ENCODE peak calls at places on chromosomes 3 and 15, in four cellular contexts. B, Q, N and X are unnamed samples.

GRCh38 chr15:82105458-82106205 is 59.8 kb upstream of the MEX3B start:
- DNase-seq in Q (no peak), N (peak), B (peak), X (peak)

GRCh38 chr15:68431792-68432401 is at the start of gene ITGA11:
- DNase-seq in B (peak), Q (peak), N (no peak), X (peak)

GRCh38 chr15:64464271-64465005 is 4.1 kb downstream of the ZNF609 start:
- DNase-seq in B (no peak), N (no peak), Q (peak), X (no peak)

GRCh38 chr3:159796744-159797143 is 191.9 kb upstream of the IL12A start:
- DNase-seq in B (peak), N (no peak), Q (no peak), X (peak)

GRCh38 chr3:43055393-43055792 is 50.5 kb downstream of the POMGNT2 start:
- DNase-seq in Q (no peak), B (no peak), N (no peak), X (no peak)

GRCh38 chr3:64161481-64161952 is 63.7 kb downstream of the PRICKLE2 start:
- DNase-seq in N (no peak), B (peak), Q (peak), X (peak)

GRCh38 chr3:72234394-72234793 is 449.4 kb upstream of the PROK2 start:
- DNase-seq in N (peak), Q (no peak), B (peak), X (peak)

GRCh38 chr3:29385056-29385455 is 104.2 kb downstream of the RBMS3 start:
- DNase-seq in B (no peak), N (no peak), Q (no peak), X (no peak)

GRCh38 chr3:140537075-140537474 is 140.8 kb upstream of the TRIM42 start:
- DNase-seq in N (no peak), B (no peak), Q (no peak), X (no peak)

GRCh38 chr3:129064969-129065726 is 4.6 kb downstream of the GP9 start:
- DNase-seq in B (no peak), N (no peak), Q (no peak), X (no peak)

GRCh38 chr3:96319176-96319575 is 495.2 kb upstream of the EPHA6 start:
- DNase-seq in Q (no peak), N (no peak), B (no peak), X (no peak)

GRCh38 chr15:86892774-86893449 is 813.2 kb downstream of the AGBL1 start:
- DNase-seq in N (no peak), B (peak), Q (no peak), X (peak)

GRCh38 chr15:80081390-80081789 is 21.9 kb downstream of the ZFAND6 start:
- DNase-seq in Q (no peak), B (no peak), N (no peak), X (no peak)

GRCh38 chr15:58546635-58547627 is 115.1 kb downstream of the LIPC start:
- DNase-seq in Q (no peak), N (peak), B (peak), X (peak)

GRCh38 chr15:31090741-31091140 is 10.8 kb downstream of the TRPM1 start:
- DNase-seq in B (no peak), N (no peak), Q (no peak), X (no peak)

GRCh38 chr15:30917675-30918074 is 14.0 kb downstream of the FAN1 start:
- DNase-seq in Q (no peak), B (no peak), N (no peak), X (no peak)

DNA sequence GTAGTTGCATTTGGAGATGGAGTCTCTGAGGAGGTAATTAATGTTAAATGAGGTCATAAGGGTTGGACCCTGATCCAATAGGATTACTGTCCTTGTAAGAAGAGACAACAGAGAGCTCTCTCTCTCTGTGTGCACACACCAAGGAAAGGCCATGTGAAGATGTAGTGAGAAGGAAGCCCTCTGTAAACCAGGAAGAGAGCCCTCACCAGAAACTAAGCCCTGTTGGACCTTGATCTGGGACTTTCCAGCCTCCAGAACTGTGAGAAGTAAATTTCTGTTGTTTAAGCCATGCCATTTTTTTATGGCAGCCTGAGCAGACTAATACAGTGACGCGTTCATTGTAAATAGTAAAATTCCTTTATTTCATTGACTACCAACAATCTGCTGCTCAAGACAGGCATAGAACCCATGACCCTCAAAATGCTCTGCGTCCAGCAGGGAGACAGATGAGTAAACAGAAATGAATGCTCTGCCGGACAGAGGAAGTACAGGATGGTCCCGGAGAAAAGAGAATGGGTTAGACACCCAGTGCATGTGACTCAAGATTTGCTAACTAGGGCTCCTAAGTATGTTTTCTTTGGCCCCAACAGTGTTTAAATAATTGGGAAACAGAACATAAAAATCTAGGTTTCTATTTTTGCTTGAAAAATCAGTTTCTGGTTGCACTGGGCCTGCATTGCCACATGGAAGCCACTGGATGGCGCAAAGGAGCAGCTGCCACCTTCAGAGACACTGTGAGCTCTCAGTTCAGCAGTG is 37.9 kb upstream of the TNFAIP8L3 start:
- DNase-seq in Q (no peak), N (no peak), B (peak), X (peak)
- H2AFZ ChIP-seq in Q (no peak), N (no peak), B (peak), X (peak)

GRCh38 chr15:74955017-74955416 is 1.6 kb downstream of the RPP25 start:
- DNase-seq in N (no peak), B (no peak), Q (no peak), X (no peak)
- H3K4me3 ChIP-seq in N (no peak), B (no peak), Q (no peak), X (no peak)

GRCh38 chr3:170740285-170740684 is 129.7 kb downstream of the RPL22L1 start:
- DNase-seq in B (no peak), Q (no peak), N (no peak), X (no peak)

GRCh38 chr3:170740726-170741591 is 129.0 kb downstream of the RPL22L1 start:
- DNase-seq in B (peak), Q (no peak), N (peak), X (peak)

GRCh38 chr3:170738756-170739155 is 131.2 kb downstream of the RPL22L1 start:
- DNase-seq in Q (no peak), B (no peak), N (no peak), X (no peak)

GRCh38 chr3:170739410-170739809 is 130.6 kb downstream of the RPL22L1 start:
- DNase-seq in B (no peak), Q (no peak), N (no peak), X (no peak)

DNA sequence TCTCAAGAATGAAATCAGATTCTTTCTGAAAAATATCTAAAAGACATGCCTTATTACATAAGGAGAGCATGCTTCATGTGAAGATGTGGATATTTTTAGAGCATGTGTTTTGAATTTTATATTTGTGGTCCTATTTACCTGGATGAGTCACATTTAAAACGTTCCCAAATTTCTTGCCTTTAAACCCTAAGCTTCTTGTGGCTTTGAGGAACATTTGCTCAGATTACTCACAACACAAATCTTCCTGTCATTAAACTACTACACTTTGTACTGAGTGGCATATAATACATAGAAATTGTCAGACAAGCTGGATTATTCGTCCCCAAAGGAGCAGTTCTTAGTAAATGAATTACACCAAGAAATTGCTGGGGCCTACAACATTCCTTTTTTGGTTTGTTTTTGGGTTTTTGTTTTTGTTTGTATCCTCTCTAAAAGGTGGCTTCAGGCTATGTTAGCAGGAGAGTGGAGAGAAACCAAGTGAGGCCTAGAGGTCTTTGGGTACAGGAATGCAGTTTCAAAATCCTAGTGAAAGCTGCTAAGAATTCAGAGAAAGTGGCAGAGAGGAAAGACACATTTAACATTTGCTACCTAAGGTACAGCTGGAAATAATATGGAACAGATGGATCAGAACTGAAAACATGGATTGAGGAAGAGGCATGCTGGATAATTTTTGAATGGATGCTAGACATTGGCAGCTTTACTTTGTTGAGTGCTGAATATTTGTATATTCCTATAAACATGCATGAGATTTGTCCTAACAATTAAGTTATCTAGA is 128.1 kb downstream of the RPL22L1 start:
- DNase-seq in N (no peak), Q (no peak), B (peak), X (peak)
- H2AFZ ChIP-seq in N (no peak), Q (no peak), B (no peak), X (no peak)

GRCh38 chr15:101316529-101316928 is 21.5 kb upstream of the SNRPA1 start:
- DNase-seq in N (no peak), Q (no peak), B (no peak), X (no peak)

GRCh38 chr15:101315736-101316135 is 20.7 kb upstream of the SNRPA1 start:
- DNase-seq in B (no peak), Q (no peak), N (no peak), X (no peak)

GRCh38 chr15:101318810-101319200 is 23.8 kb upstream of the SNRPA1 start:
- DNase-seq in B (no peak), Q (no peak), N (no peak), X (no peak)

GRCh38 chr15:101318147-101318809 is 23.2 kb upstream of the SNRPA1 start:
- DNase-seq in N (peak), Q (no peak), B (no peak), X (peak)

DNA sequence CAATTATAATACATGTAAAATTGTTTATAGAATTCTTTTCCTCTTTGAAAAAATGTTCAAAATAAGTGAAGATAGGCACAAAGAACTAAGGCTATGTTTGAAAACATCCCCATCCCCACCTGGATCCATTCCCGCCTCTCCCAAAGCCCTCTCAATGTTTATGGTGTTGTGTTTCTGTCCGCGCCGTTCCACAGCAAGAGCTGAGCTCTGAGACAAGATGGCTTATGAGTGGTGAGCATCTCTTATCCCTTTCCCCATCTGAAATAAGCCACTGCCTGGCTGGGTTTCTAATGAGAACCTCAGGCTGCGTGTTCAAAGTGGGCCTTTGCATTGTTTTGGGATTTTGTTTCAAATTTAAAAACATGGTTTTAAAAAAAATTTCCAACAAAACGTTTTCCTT is 22.4 kb upstream of the SNRPA1 start:
- DNase-seq in B (no peak), N (no peak), Q (no peak), X (no peak)
- H3K4me3 ChIP-seq in B (no peak), N (no peak), Q (no peak), X (no peak)

DNA sequence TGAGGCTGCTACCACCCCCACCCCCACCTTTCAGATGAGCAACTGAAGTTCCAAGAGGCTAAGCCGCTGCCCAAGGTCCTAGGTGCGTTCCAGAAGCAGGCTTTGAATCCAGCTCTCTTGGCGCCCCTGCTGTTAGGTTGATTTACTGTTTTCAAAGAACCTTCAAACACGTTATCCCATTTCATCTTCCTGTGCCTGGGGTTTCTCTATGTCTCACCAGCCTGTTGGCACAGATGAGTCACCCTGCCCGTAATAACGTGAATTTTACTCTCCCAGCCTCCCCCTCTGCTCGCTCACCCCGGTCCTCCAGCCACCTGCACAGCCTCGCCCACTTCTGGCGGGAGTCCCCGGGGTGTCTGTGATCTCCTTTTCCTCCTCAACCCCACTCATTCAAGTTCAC is 13.1 kb upstream of the TSEN2 start:
- DNase-seq in B (peak), N (no peak), Q (no peak), X (peak)
- H2AFZ ChIP-seq in B (peak), N (no peak), Q (no peak), X (no peak)

GRCh38 chr15:99123706-99124451 is 19.0 kb downstream of the SYNM start:
- DNase-seq in B (peak), N (peak), Q (peak), X (peak)
- H3K4me3 ChIP-seq in B (peak), N (no peak), Q (no peak), X (peak)

GRCh38 chr3:130761730-130762311 is 15.2 kb upstream of the PIK3R4 start:
- DNase-seq in B (no peak), Q (peak), N (no peak), X (peak)
- H2AFZ ChIP-seq in B (no peak), Q (peak), N (no peak), X (peak)

GRCh38 chr3:158108596-158108995 is 1.3 kb upstream of the RSRC1 start:
- DNase-seq in Q (no peak), N (no peak), B (no peak), X (no peak)

GRCh38 chr3:158105710-158106438 is at the start of gene SHOX2:
- DNase-seq in Q (peak), N (peak), B (no peak), X (peak)

GRCh38 chr3:158105124-158105709 is 1.0 kb downstream of the SHOX2 start:
- DNase-seq in Q (no peak), B (no peak), N (peak), X (peak)

GRCh38 chr3:158107508-158108095 is 1.4 kb upstream of the SHOX2 start:
- DNase-seq in B (no peak), N (no peak), Q (no peak), X (no peak)

DNA sequence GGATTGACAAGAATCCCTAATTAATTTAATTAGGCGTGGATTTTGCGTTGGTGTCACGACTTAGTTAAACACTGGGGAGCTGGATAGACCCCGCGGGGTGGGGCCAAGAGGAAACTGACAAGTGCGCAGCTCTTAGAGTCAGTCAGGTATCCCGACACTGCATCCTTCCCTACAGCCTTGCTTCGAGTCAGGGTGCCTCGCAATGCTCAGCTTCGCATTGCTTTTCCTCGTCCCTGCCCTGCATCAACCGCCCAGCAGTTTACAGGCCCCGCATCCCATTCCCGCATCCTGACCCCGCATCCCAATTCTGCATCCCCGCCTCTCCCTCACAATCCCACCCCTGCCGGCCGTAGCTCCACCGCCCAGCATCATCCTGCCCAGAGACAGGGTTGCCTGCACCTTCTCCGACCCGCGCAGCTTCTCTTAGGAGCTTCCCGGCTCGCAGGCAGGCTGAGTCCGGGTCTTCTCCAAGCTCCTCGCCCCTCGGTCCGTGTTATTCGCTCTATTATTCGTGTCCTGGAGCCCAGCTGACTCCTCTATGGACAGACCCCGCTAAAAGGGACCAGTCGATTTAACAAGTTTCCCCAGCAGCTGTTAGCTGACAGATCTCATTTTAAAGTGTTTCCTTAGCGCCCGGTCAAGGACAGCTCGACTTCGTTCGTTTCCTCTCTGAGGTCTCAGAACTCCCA is 697 bp upstream of the SHOX2 start:
- DNase-seq in Q (peak), N (peak), B (no peak), X (peak)
- H3K4me3 ChIP-seq in Q (peak), N (no peak), B (no peak), X (no peak)

GRCh38 chr3:66665021-66665695 is 164.3 kb upstream of the LRIG1 start:
- DNase-seq in B (no peak), N (no peak), Q (no peak), X (no peak)
- H2AFZ ChIP-seq in B (no peak), N (no peak), Q (no peak), X (no peak)